ENCODE peak calls at places on chromosomes 2 and 18, in six cellular contexts. A is NCI-H2171; I is HFFc6; Y is RWPE1; T is body of pancreas; K is activated CD8-positive, alpha-beta memory T cell treated with anti-CD3 and anti-CD28 coated beads, Interleukin-2, amount 50 U/mL, for 48 hours. Z is an unnamed sample.

GRCh38 chr18:26546170-26546874 is 2.0 kb downstream of the KCTD1 start:
- DNase-seq in A (no peak), I (no peak), Y (no peak), T (no peak), K (no peak), Z (no peak)

GRCh38 chr2:239072786-239073185 is 224.9 kb downstream of the TWIST2 start:
- DNase-seq in A (no peak), I (no peak), Y (no peak), T (no peak), K (no peak), Z (no peak)

GRCh38 chr2:172299741-172300140 is 127.6 kb upstream of the ITGA6 start:
- DNase-seq in A (no peak), I (no peak), Y (peak), T (no peak), K (no peak), Z (peak)

GRCh38 chr2:55133467-55134315 is 83.4 kb upstream of the RTN4 start:
- DNase-seq in A (no peak), I (no peak), Y (no peak), T (no peak), K (peak), Z (no peak)

GRCh38 chr18:69365658-69366057 is 35.0 kb upstream of the DOK6 start:
- DNase-seq in A (no peak), I (no peak), Y (no peak), T (no peak), K (no peak), Z (no peak)

GRCh38 chr2:168220971-168221819 is 26.2 kb downstream of the STK39 start:
- DNase-seq in A (no peak), I (no peak), Y (no peak), T (no peak), K (no peak), Z (no peak)

GRCh38 chr2:8661736-8662135 is 20.1 kb upstream of the ID2 start:
- DNase-seq in A (no peak), I (no peak), Y (no peak), T (no peak), K (no peak), Z (no peak)

GRCh38 chr2:65316072-65316471 is 88.4 kb downstream of the ACTR2 start:
- DNase-seq in A (no peak), I (no peak), Y (peak), T (peak), K (no peak), Z (no peak)

GRCh38 chr2:55604027-55604565 is 13.3 kb downstream of the PPP4R3B start:
- DNase-seq in A (no peak), I (peak), Y (no peak), T (no peak), K (no peak), Z (no peak)

GRCh38 chr2:220300806-220301205 is 673.4 kb downstream of the SLC4A3 start:
- DNase-seq in A (no peak), I (no peak), Y (no peak), T (no peak), K (no peak), Z (no peak)

GRCh38 chr2:160406591-160407392 is 86.8 kb downstream of the RBMS1 start:
- DNase-seq in A (peak), I (peak), Y (no peak), T (peak), K (no peak), Z (peak)

GRCh38 chr18:9552189-9552588 is 62.2 kb downstream of the PPP4R1 start:
- DNase-seq in A (no peak), I (no peak), Y (no peak), T (no peak), K (no peak), Z (no peak)